ENCODE peak calls at places on chromosome 11, in six cellular contexts. T, A, R, C, G and L are unnamed samples.

GRCh38 chr11:23404225-23405160 is 544.2 kb upstream of the CCDC179 start:
- DNase-seq in A (no peak), R (no peak), T (no peak), C (no peak), G (no peak), L (no peak)

GRCh38 chr11:77188323-77188911 is 60.4 kb downstream of the MYO7A start:
- DNase-seq in T (peak; percentile 72), R (no peak), G (peak; percentile 41), A (peak; percentile 85), C (peak; percentile 89), L (peak; percentile 24)

GRCh38 chr11:26849009-26849408 is 127.1 kb upstream of the SLC5A12 start:
- DNase-seq in C (peak; percentile 79), A (no peak), G (no peak), R (no peak), T (peak; percentile 43), L (no peak)

GRCh38 chr11:17405232-17406005 is 17.0 kb upstream of the KCNJ11 start:
- DNase-seq in G (no peak), T (peak; percentile 81), C (peak; percentile 95), R (no peak), A (peak; percentile 60), L (peak; percentile 49)

GRCh38 chr11:114060402-114061052 is 1.0 kb downstream of the ZBTB16 start:
- DNase-seq in R (no peak), A (peak; percentile 13), T (no peak), C (peak; percentile 75), G (no peak), L (no peak)

GRCh38 chr11:122202161-122202950 is 86.3 kb upstream of the BLID start:
- DNase-seq in T (no peak), G (no peak), A (no peak), R (no peak), C (no peak), L (no peak)

GRCh38 chr11:11464555-11464954 is 111.5 kb upstream of the CSNK2A3 start:
- DNase-seq in C (no peak), G (no peak), T (no peak), R (no peak), A (no peak), L (no peak)

GRCh38 chr11:126915430-126915829 is 85.1 kb downstream of the KIRREL3 start:
- DNase-seq in R (no peak), C (no peak), A (no peak), G (no peak), T (no peak), L (no peak)

GRCh38 chr11:2400761-2401435 is 348 bp downstream of the TSSC4 start:
- DNase-seq in A (no peak), G (no peak), R (no peak), T (no peak), C (no peak), L (no peak)

GRCh38 chr11:119375629-119376196 is 5.8 kb downstream of the USP2 start:
- DNase-seq in C (peak; percentile 95), R (no peak), A (no peak), T (no peak), G (no peak), L (peak; percentile 38)

GRCh38 chr11:102010776-102011500 is 36.3 kb upstream of the CFAP300 start:
- DNase-seq in C (peak; percentile 83), R (peak; percentile 83), A (peak; percentile 75), T (peak; percentile 27), G (no peak), L (peak; percentile 14)

GRCh38 chr11:114237321-114238280 is 58.6 kb upstream of the NNMT start:
- DNase-seq in A (no peak), G (no peak), R (no peak), T (no peak), C (no peak), L (no peak)

GRCh38 chr11:72671144-72672099 is 2.8 kb downstream of the PDE2A start:
- DNase-seq in T (no peak), C (no peak), G (no peak), A (no peak), R (no peak), L (no peak)

GRCh38 chr11:118060081-118060661 is 16.7 kb upstream of the TMPRSS4 start:
- DNase-seq in A (no peak), G (no peak), T (no peak), C (peak; percentile 34), R (no peak), L (no peak)

GRCh38 chr11:107203656-107204055 is 185.4 kb upstream of the GUCY1A2 start:
- DNase-seq in R (no peak), G (no peak), C (no peak), T (no peak), A (no peak), L (no peak)

GRCh38 chr11:44709281-44709562 is 17.5 kb upstream of the TSPAN18 start:
- DNase-seq in C (no peak), T (no peak), R (no peak), A (peak; percentile 47), G (no peak), L (no peak)

GRCh38 chr11:69880803-69881445 is 61.7 kb upstream of the FGF3 start:
- DNase-seq in T (no peak), R (no peak), G (no peak), A (no peak), C (no peak), L (no peak)

GRCh38 chr11:122853971-122854446 is 15.7 kb downstream of the CRTAM start:
- DNase-seq in A (peak; percentile 61), R (peak; percentile 31), G (peak; percentile 43), C (no peak), T (peak; percentile 72), L (no peak)

GRCh38 chr11:10473371-10473770 is 18.3 kb downstream of the AMPD3 start:
- DNase-seq in R (no peak), A (no peak), C (no peak), G (no peak), T (no peak), L (no peak)

GRCh38 chr11:70302086-70302752 is 31.7 kb downstream of the PPFIA1 start:
- DNase-seq in G (no peak), A (no peak), C (no peak), T (no peak), R (no peak), L (no peak)

GRCh38 chr11:130068546-130068985 is 1.1 kb upstream of the APLP2 start:
- DNase-seq in A (no peak), G (no peak), R (no peak), C (no peak), T (no peak), L (no peak)

GRCh38 chr11:122180435-122180834 is 64.4 kb upstream of the BLID start:
- DNase-seq in R (peak; percentile 89), A (no peak), T (no peak), C (no peak), G (no peak), L (peak; percentile 60)

GRCh38 chr11:115672999-115673411 is 168.8 kb upstream of the CADM1 start:
- DNase-seq in C (peak; percentile 63), A (no peak), G (no peak), T (peak; percentile 67), R (no peak), L (no peak)

GRCh38 chr11:123454060-123454651 is 24.1 kb downstream of the GRAMD1B start:
- DNase-seq in C (no peak), G (peak; percentile 58), T (no peak), A (no peak), R (peak; percentile 47), L (no peak)

GRCh38 chr11:92269841-92270240 is 45.2 kb downstream of the FAT3 start:
- DNase-seq in T (no peak), A (no peak), G (no peak), R (no peak), C (no peak), L (no peak)

GRCh38 chr11:117198613-117199012 is 557 bp upstream of the TAGLN start:
- DNase-seq in G (no peak), R (no peak), T (no peak), A (no peak), C (no peak), L (no peak)

GRCh38 chr11:452203-452744 is 2.2 kb downstream of the PTDSS2 start:
- DNase-seq in R (no peak), T (no peak), G (no peak), A (no peak), C (no peak), L (no peak)

GRCh38 chr11:27485930-27486773 is 13.6 kb upstream of the LGR4 start:
- DNase-seq in C (no peak), A (peak; percentile 62), T (peak; percentile 59), R (no peak), G (peak; percentile 41), L (no peak)

GRCh38 chr11:102244681-102245409 is 72.4 kb upstream of the BIRC3 start:
- DNase-seq in T (no peak), R (peak; percentile 67), C (no peak), G (no peak), A (peak; percentile 43), L (no peak)

GRCh38 chr11:74468058-74468457 is 709 bp upstream of the KCNE3 start:
- DNase-seq in C (no peak), A (no peak), T (no peak), G (no peak), R (no peak), L (no peak)

GRCh38 chr11:84780689-84781293 is 846.4 kb downstream of the DLG2 start:
- DNase-seq in C (no peak), T (no peak), A (no peak), R (peak; percentile 9), G (no peak), L (no peak)

GRCh38 chr11:13136272-13136596 is 127.1 kb downstream of the RASSF10 start:
- DNase-seq in R (no peak), C (no peak), T (no peak), A (no peak), G (no peak), L (no peak)

GRCh38 chr11:113896156-113896879 is 8.3 kb upstream of the HTR3B start:
- DNase-seq in T (peak; percentile 46), R (no peak), G (no peak), A (peak; percentile 27), C (no peak), L (no peak)

GRCh38 chr11:116787436-116787785 is 412 bp downstream of the ZPR1 start:
- DNase-seq in T (no peak), G (no peak), A (no peak), C (no peak), R (no peak), L (no peak)

GRCh38 chr11:45399166-45399565 is 113.0 kb upstream of the SYT13 start:
- DNase-seq in R (no peak), A (no peak), T (no peak), C (no peak), G (no peak), L (no peak)

GRCh38 chr11:26626346-26626745 is 54.3 kb upstream of the MUC15 start:
- DNase-seq in G (no peak), R (peak; percentile 49), C (no peak), T (no peak), A (no peak), L (no peak)

GRCh38 chr11:113730887-113731726 is 25.0 kb upstream of the TMPRSS5 start:
- DNase-seq in T (peak; percentile 45), A (peak; percentile 51), R (peak; percentile 10), C (no peak), G (no peak), L (no peak)

GRCh38 chr11:57073121-57073520 is 84.4 kb downstream of the OR5AK2 start:
- DNase-seq in G (no peak), A (no peak), C (no peak), R (no peak), T (no peak), L (no peak)

GRCh38 chr11:15095736-15096228 is 18.9 kb upstream of the INSC start:
- DNase-seq in G (no peak), A (no peak), T (no peak), C (no peak), R (peak; percentile 72), L (no peak)

GRCh38 chr11:134661660-134662059 is 249.6 kb upstream of the B3GAT1 start:
- DNase-seq in A (no peak), R (no peak), G (no peak), C (no peak), T (no peak), L (no peak)